ENCODE peak calls at places on chromosomes 4 and X, in six cellular contexts. V, K, Q, L, I and X are unnamed samples.

GRCh38 chr4:76758996-76759395 is 138.9 kb downstream of the SOWAHB start:
- DNase-seq in V (no peak), K (no peak), Q (no peak), L (no peak), I (no peak), X (no peak)

GRCh38 chr4:78757574-78757973 is 18.6 kb upstream of the BMP2K start:
- DNase-seq in V (no peak), K (no peak), Q (no peak), L (no peak), I (no peak), X (no peak)

GRCh38 chr4:80255374-80256095 is 10.9 kb upstream of the FGF5 start:
- DNase-seq in V (no peak), K (no peak), Q (no peak), L (no peak), I (peak; percentile 45), X (no peak)

GRCh38 chrX:150845091-150845490 is 53.4 kb downstream of the CD99L2 start:
- DNase-seq in V (no peak), K (peak; percentile 37), Q (no peak), L (no peak), I (no peak), X (no peak)

GRCh38 chr4:16588651-16589050 is 309.8 kb downstream of the LDB2 start:
- DNase-seq in V (no peak), K (no peak), Q (no peak), L (no peak), I (no peak), X (no peak)

GRCh38 chrX:122363112-122363511 is 821.0 kb upstream of the GRIA3 start:
- DNase-seq in V (no peak), K (no peak), Q (no peak), L (no peak), I (no peak), X (no peak)

GRCh38 chrX:85108165-85108564 is 104.5 kb downstream of the APOOL start:
- DNase-seq in V (no peak), K (no peak), Q (no peak), L (peak; percentile 56), I (no peak), X (no peak)

GRCh38 chr4:122086338-122086737 is 65.8 kb upstream of the BLTP1 start:
- DNase-seq in V (no peak), K (no peak), Q (no peak), L (no peak), I (no peak), X (no peak)

GRCh38 chrX:26653050-26653449 is 437.1 kb downstream of the MAGEB5 start:
- DNase-seq in V (no peak), K (no peak), Q (no peak), L (peak; percentile 10), I (no peak), X (no peak)